ENCODE peak calls at places on chromosomes 12 and 14, in nine cellular contexts. N is thoracic aorta; C is CD4-positive, CD25-positive, alpha-beta regulatory T cell; E is mesendoderm; A is substantia nigra; Z is heart right ventricle; Q is A549; X is A673; W is caudate nucleus. G is an unnamed sample.

GRCh38 chr12:57751432-57751787 is 700 bp downstream of the CDK4 start:
- DNase-seq in C (no peak), A (no peak), N (no peak), Q (no peak), Z (no peak), E (no peak), X (no peak), W (no peak), G (no peak)

GRCh38 chr14:77084991-77085390 is 13.1 kb upstream of the CIPC start:
- DNase-seq in Z (no peak), E (no peak), Q (no peak), N (no peak), A (no peak), X (no peak), C (no peak), W (no peak), G (no peak)

GRCh38 chr14:68384335-68384734 is 408.5 kb downstream of the ZFP36L1 start:
- DNase-seq in Q (no peak), N (no peak), A (no peak), X (no peak), E (no peak), W (no peak), C (no peak), Z (peak), G (no peak)

GRCh38 chr12:72133497-72134055 is 138.6 kb upstream of the TRHDE start:
- DNase-seq in C (no peak), Z (no peak), W (no peak), E (peak), N (no peak), X (peak), Q (no peak), A (no peak), G (no peak)

GRCh38 chr12:123942277-123942653 is 30.4 kb downstream of the CCDC92 start:
- DNase-seq in Z (no peak), E (no peak), N (no peak), C (no peak), X (no peak), W (no peak), Q (no peak), A (no peak), G (no peak)

GRCh38 chr12:58313091-58313855 is 371.9 kb downstream of the ATP23 start:
- DNase-seq in X (peak), Z (no peak), A (no peak), E (no peak), Q (no peak), N (no peak), W (no peak), C (no peak), G (no peak)

GRCh38 chr14:103703433-103704385 is 11.5 kb downstream of the XRCC3 start:
- DNase-seq in C (no peak), N (no peak), E (no peak), Z (peak), Q (no peak), W (no peak), A (no peak), X (no peak), G (no peak)

GRCh38 chr12:109727039-109727723 is 13.6 kb downstream of the FAM222A start:
- DNase-seq in Z (no peak), W (peak), Q (no peak), X (no peak), N (no peak), A (peak), E (no peak), C (no peak), G (no peak)

GRCh38 chr14:101474563-101475467 is 86.5 kb upstream of the DIO3 start:
- DNase-seq in E (no peak), A (no peak), N (no peak), W (no peak), Q (no peak), C (no peak), Z (no peak), X (no peak), G (no peak)

GRCh38 chr14:58796636-58797429 is 159.1 kb downstream of the DACT1 start:
- DNase-seq in E (peak), Q (no peak), Z (no peak), X (no peak), C (no peak), A (no peak), W (no peak), N (no peak), G (no peak)

GRCh38 chr12:75208851-75209781 is 523 bp downstream of the KCNC2 start:
- DNase-seq in E (peak), Q (no peak), W (no peak), N (no peak), A (no peak), Z (no peak), X (peak), C (no peak), G (no peak)

GRCh38 chr12:6532051-6532926 is 2.0 kb upstream of the GAPDH start:
- DNase-seq in N (no peak), Z (peak), Q (peak), A (no peak), E (peak), X (peak), C (peak), W (peak), G (no peak)

GRCh38 chr12:112325157-112325556 is 57.1 kb downstream of the HECTD4 start:
- DNase-seq in C (no peak), N (no peak), W (no peak), Z (no peak), Q (no peak), A (no peak), E (no peak), X (no peak), G (no peak)

GRCh38 chr12:90366286-90366685 is 588.7 kb downstream of the CCER1 start:
- DNase-seq in N (no peak), X (no peak), Q (no peak), A (no peak), C (no peak), W (no peak), E (no peak), Z (no peak), G (no peak)

GRCh38 chr12:130142736-130143135 is 19.5 kb upstream of the FZD10 start:
- DNase-seq in W (no peak), E (no peak), C (no peak), Q (no peak), N (no peak), X (no peak), Z (no peak), A (no peak), G (no peak)

GRCh38 chr12:75294797-75295196 is 35.3 kb downstream of the CAPS2 start:
- DNase-seq in X (no peak), A (no peak), N (no peak), Q (no peak), Z (no peak), W (no peak), E (no peak), C (no peak), G (no peak)

GRCh38 chr14:23137221-23138172 is 18.4 kb upstream of the CEBPE start:
- DNase-seq in Z (no peak), X (no peak), C (no peak), A (no peak), E (no peak), Q (no peak), W (no peak), N (no peak), G (no peak)

GRCh38 chr12:131832393-131833231 is 4.4 kb downstream of the MMP17 start:
- DNase-seq in W (no peak), Z (peak), C (no peak), Q (peak), N (no peak), X (peak), E (no peak), A (no peak), G (peak)

GRCh38 chr14:72892103-72892878 is 1.6 kb downstream of the DPF3 start:
- DNase-seq in C (peak), E (peak), Z (peak), W (no peak), N (no peak), Q (no peak), X (peak), A (no peak), G (no peak)

GRCh38 chr14:42673963-42674362 is 1067.3 kb downstream of the LRFN5 start:
- DNase-seq in C (no peak), Q (no peak), X (no peak), Z (no peak), E (no peak), W (no peak), N (no peak), A (no peak), G (no peak)

GRCh38 chr12:49502590-49502989 is 36.2 kb upstream of the KCNH3 start:
- DNase-seq in A (no peak), X (no peak), C (no peak), E (no peak), Q (no peak), W (no peak), N (no peak), Z (no peak), G (no peak)

GRCh38 chr14:75542585-75543091 is 20.4 kb downstream of the BATF start:
- DNase-seq in Q (no peak), W (no peak), Z (peak), E (peak), A (no peak), N (peak), X (no peak), C (peak), G (no peak)

GRCh38 chr14:68627868-68628604 is 164.8 kb downstream of the ZFP36L1 start:
- DNase-seq in Q (no peak), C (peak), X (no peak), Z (peak), N (no peak), E (peak), W (peak), A (peak), G (no peak)

GRCh38 chr14:50607181-50607580 is 47.2 kb downstream of the ATL1 start:
- DNase-seq in W (no peak), X (no peak), Q (no peak), N (no peak), A (no peak), E (no peak), Z (no peak), C (no peak), G (no peak)

GRCh38 chr14:73472182-73473114 is 14.1 kb upstream of the NUMB start:
- DNase-seq in Q (peak), A (no peak), N (no peak), E (peak), Z (no peak), C (peak), X (peak), W (no peak), G (no peak)

GRCh38 chr12:57614178-57614947 is 3.1 kb downstream of the ARHGEF25 start:
- DNase-seq in N (no peak), A (no peak), W (no peak), X (peak), E (peak), C (no peak), Q (peak), Z (peak), G (peak)

GRCh38 chr12:15151141-15152091 is 69.8 kb downstream of the RERG start:
- DNase-seq in A (no peak), C (no peak), E (peak), N (no peak), W (no peak), X (peak), Z (no peak), Q (no peak), G (no peak)

GRCh38 chr14:58098507-58098906 is 53.5 kb downstream of the ARMH4 start:
- DNase-seq in N (no peak), W (no peak), Q (no peak), Z (no peak), C (no peak), E (peak), X (peak), A (no peak), G (no peak)

GRCh38 chr12:109160873-109161272 is 44.5 kb downstream of the ACACB start:
- DNase-seq in Q (no peak), X (no peak), C (no peak), Z (no peak), N (no peak), W (no peak), A (no peak), E (no peak), G (no peak)

GRCh38 chr12:30823140-30823669 is 68.5 kb upstream of the CAPRIN2 start:
- DNase-seq in N (no peak), W (no peak), A (no peak), C (peak), Q (no peak), Z (peak), E (peak), X (no peak), G (no peak)

GRCh38 chr14:32933623-32933942 is 5.1 kb upstream of the NPAS3 start:
- DNase-seq in N (no peak), W (no peak), E (peak), Q (no peak), X (peak), A (no peak), C (no peak), Z (no peak), G (no peak)

GRCh38 chr12:85441740-85442139 is 161.7 kb downstream of the ALX1 start:
- DNase-seq in X (peak), A (no peak), C (no peak), E (no peak), Z (no peak), W (no peak), Q (peak), N (no peak), G (no peak)

GRCh38 chr12:104790296-104791125 is 167.6 kb downstream of the SLC41A2 start:
- DNase-seq in Q (peak), X (peak), E (peak), W (no peak), C (peak), A (no peak), Z (peak), N (no peak), G (no peak)

DNA sequence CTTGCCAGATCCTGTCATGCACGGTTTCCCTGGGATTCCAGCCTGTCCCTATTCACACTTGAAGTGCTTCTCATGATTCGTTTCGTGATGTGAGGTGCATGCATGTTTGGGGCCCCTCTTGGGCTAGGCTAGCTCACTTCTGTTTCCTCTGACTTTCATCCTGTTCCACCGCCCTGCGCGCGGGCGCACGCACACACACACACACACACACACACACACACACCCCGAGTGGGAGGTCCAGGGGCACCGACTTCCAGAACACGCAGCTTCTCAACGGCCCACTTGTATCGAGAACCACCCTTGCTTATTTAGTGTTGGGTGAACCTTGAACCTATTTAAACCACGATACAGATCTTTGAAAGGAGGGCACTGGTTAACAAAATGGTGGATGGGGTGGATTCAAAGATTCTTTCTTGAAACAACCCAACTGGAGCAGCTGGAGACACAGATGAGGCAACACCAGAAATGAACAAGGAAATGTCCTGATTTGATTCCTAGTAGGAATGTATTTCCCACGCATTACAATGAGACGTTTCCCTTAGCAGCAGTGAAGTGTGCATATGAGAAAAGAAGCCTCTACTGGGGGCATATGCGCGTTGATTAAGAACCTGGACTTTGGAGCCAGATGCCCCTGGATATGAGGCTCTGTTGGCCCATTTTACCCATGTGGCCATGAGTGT is 16.3 kb downstream of the ELK3 start:
- DNase-seq in A (no peak), X (peak), W (no peak), E (no peak), C (peak), N (no peak), Q (no peak), Z (no peak), G (no peak)
- H3K27ac ChIP-seq in A (no peak), X (peak), W (peak), E (no peak), C (peak), N (no peak), Q (no peak), Z (peak), G (no peak)

DNA sequence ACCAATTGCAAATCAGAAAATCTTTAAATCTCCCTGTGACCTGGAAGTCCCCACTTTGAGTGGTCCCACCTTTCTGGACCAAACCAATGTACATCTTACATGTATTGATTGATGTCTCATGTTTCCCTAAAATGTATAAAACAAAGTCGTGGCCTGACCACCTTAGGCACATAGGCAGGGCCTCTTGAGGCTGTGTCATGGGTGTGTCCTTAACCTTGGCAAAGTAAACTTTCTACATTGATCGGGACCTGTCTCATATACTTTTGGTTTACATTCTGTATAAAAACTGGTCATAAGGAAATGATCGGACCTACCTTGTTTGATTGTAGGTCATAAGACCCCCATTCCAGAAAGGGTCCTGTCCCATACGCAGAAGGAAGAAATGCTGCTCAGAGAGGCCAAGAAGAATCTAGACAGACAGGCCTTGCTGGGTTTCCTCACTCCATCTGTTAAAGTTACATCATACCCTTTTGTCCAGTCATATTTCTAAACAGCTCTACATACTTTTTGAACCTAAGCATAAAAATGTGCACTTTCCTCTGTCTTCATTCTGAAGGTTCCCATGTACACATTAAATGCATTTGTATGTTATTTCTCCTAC is 30.0 kb upstream of the CPM start:
- DNase-seq in E (no peak), A (no peak), C (no peak), N (no peak), Q (no peak), X (no peak), W (no peak), Z (no peak), G (no peak)
- H3K27ac ChIP-seq in E (no peak), A (peak), C (no peak), N (no peak), Q (no peak), X (no peak), W (peak), Z (no peak), G (no peak)

GRCh38 chr12:32135967-32136366 is 29.3 kb downstream of the BICD1 start:
- DNase-seq in E (no peak), W (no peak), Q (no peak), A (no peak), C (no peak), N (no peak), X (no peak), Z (no peak), G (no peak)

GRCh38 chr12:32134144-32134888 is 27.7 kb downstream of the BICD1 start:
- DNase-seq in E (no peak), A (no peak), Z (no peak), X (no peak), N (no peak), C (peak), W (no peak), Q (no peak), G (no peak)

GRCh38 chr12:32140867-32141266 is 34.2 kb downstream of the BICD1 start:
- DNase-seq in Q (no peak), N (no peak), W (no peak), C (no peak), A (no peak), X (no peak), E (no peak), Z (no peak), G (no peak)

GRCh38 chr12:32139064-32139421 is 32.4 kb downstream of the BICD1 start:
- DNase-seq in N (no peak), X (peak), Z (no peak), C (peak), W (no peak), A (no peak), Q (no peak), E (peak), G (no peak)

DNA sequence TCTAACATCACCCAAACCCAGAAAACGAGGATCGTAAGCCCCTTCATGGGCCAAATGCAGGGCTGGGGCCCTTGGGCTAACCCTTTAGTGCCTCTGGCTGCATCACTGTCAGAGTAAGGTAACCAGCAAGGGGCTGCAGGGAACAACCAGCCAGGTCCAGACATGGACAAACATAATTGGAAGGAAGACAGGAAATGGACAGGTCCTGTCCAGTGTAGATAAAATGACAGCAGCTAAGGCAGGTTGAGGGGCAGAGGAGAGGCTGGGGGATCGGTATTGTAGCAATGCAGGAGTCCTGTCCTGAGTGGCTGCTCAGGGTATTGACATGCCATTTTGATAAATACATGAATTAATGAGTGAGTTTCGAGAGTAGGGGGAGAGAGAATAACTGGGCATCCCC is 29.8 kb downstream of the BICD1 start:
- DNase-seq in W (no peak), Q (no peak), C (no peak), Z (no peak), E (no peak), A (no peak), N (no peak), X (no peak), G (no peak)
- H3K27ac ChIP-seq in W (no peak), Q (no peak), C (no peak), Z (no peak), E (no peak), A (no peak), N (no peak), X (no peak), G (no peak)

DNA sequence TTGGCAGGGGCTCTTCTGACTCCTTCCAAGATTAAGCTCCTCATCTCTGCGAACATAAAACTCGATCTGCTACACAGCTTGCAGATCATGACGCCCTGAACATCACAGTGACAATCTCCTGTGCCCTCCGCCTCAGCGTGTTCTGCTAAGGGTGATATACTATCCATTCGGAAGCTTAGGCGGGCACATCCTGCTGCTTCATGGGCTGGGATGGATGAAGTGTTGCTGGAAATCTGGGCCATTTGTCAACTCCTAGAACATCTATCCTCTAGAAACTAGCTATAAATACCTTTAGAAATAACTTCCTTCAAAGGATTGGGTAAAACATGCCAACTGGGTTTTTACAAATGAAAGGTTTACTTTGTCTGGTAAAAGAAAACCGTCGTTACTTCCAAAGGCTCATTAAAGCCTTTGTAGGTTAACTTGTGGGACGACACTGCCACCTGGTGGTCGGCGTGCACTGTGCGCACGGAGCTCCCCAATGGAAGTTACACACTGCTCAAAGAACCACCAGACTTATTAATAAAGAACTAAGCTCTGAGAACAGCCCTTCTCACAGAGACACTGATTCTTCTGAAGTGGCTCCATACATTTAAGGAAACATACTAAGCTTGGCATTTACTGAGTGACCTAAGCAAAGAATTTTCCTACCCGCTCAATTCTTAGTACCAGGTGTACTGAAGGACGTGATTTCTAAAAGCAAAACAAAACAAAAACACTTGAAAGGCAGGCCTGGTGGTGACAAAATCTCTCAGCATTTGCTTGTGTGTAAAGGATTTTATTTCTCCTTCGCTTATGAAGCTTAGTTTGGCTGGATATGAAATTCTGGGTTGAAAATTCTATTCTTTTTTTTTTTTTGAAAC is 21.5 kb upstream of the CACNA2D4 start:
- DNase-seq in E (peak), Q (peak), A (peak), Z (peak), C (peak), N (no peak), X (peak), W (peak), G (peak)
- H3K27ac ChIP-seq in E (no peak), Q (no peak), A (peak), Z (peak), C (no peak), N (peak), X (no peak), W (peak), G (no peak)

DNA sequence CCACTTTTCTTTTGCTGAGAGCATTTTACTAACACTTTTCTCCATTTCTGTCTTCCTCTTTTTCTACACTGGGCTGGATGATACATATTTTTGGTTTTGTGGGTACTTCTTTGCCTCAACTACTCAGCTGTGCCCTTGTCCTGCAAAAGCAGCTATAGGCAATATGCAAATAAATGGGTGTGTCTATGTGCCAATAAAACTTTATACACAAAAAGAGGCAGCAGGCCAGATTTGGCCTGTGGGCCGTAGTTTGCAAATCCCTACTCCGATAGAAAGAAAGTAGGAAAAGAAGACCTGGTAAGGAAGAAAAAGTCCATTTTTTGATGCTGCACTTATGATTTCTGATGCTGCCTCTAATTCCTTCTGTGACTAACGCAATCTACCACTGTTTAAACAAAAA is 6.5 kb downstream of the CLMN start:
- DNase-seq in W (no peak), C (no peak), X (no peak), A (no peak), E (no peak), N (no peak), Z (no peak), Q (no peak), G (no peak)
- H3K27ac ChIP-seq in W (peak), C (no peak), X (no peak), A (peak), E (no peak), N (no peak), Z (no peak), Q (peak), G (no peak)

G was measured in SK-N-MC.